ENCODE peak calls at places on chromosomes 3 and 15, in ten cellular contexts. D is CD4-positive, CD25-positive, alpha-beta regulatory T cell; V is GM23248; K is left ventricle myocardium inferior; O is adrenal gland; E is right atrium auricular region; S is psoas muscle; A is NT2/D1; W is neuronal stem cell; F is right cardiac atrium. H is an unnamed sample.

GRCh38 chr3:185727873-185728272 is 97.0 kb downstream of the IGF2BP2 start:
- DNase-seq in D (no peak), V (no peak), K (no peak), O (no peak), E (no peak), S (no peak), A (no peak), W (no peak), F (no peak), H (no peak)

GRCh38 chr15:63374686-63375520 is 6.7 kb downstream of the CA12 start:
- DNase-seq in D (no peak), V (peak; percentile 89), K (peak; percentile 31), O (no peak), E (peak; percentile 73), S (peak; percentile 48), A (no peak), W (no peak), F (no peak), H (no peak)

GRCh38 chr15:28936481-28936881 is 50.7 kb downstream of the APBA2 start:
- DNase-seq in D (no peak), V (no peak), K (no peak), O (no peak), E (no peak), S (no peak), A (no peak), W (no peak), F (no peak), H (no peak)

GRCh38 chr3:47491186-47491585 is 15.4 kb upstream of the SCAP start:
- DNase-seq in D (no peak), V (no peak), K (no peak), O (no peak), E (no peak), S (no peak), A (no peak), W (no peak), F (no peak), H (no peak)

GRCh38 chr15:29693225-29693624 is 129.0 kb downstream of the TJP1 start:
- DNase-seq in D (no peak), V (no peak), K (no peak), O (no peak), E (peak; percentile 43), S (no peak), A (no peak), W (no peak), F (no peak), H (no peak)

GRCh38 chr3:114067804-114068203 is 11.3 kb downstream of the QTRT2 start:
- DNase-seq in D (no peak), V (no peak), K (no peak), O (no peak), E (no peak), S (no peak), A (no peak), W (no peak), F (no peak), H (no peak)

GRCh38 chr3:69368129-69368741 is 17.7 kb downstream of the FRMD4B start:
- DNase-seq in D (no peak), V (no peak), K (no peak), O (no peak), E (no peak), S (no peak), A (no peak), W (no peak), F (no peak), H (no peak)

GRCh38 chr3:9064853-9065252 is 101.6 kb upstream of the RAD18 start:
- DNase-seq in D (no peak), V (peak; percentile 12), K (peak; percentile 44), O (no peak), E (no peak), S (no peak), A (no peak), W (no peak), F (no peak), H (no peak)

DNA sequence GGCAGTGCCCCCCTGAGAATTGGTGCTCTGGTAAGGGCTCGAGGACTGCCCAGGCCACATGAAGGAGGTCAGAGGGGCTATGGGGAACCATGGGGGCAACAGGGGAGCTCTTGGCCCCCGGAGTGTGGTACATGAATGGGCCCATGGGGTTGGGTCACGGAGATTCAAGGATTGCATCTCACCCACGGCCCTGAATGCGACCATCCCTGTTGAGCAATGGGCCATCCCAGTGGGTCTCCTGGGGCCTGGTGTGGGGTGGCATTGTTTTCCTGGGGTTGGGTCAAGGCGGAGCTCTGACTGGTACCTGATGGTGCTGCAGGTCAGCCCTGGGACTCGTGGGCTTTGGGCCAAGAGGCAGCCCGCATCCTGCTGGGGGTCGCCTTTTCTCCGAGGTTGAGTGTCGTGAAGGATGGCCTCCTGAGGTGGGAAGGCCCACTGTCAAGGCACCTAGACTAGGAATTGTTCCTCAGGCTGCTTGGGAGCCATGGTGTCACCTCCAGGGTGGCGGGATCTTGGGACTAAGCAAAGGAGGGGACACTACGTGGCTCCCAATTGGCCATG is 198.3 kb downstream of the UBE3A start:
- DNase-seq in D (no peak), V (no peak), K (peak; percentile 4), O (peak; percentile 1), E (no peak), S (peak; percentile 9), A (no peak), W (no peak), F (peak; percentile 24), H (no peak)
- H3K9me3 ChIP-seq in D (no peaks in the 10 kb centered on the region), V (no peaks in the 10 kb centered on the region), K (peaks cover 32% of the 10 kb centered on the region), O (no peaks in the 10 kb centered on the region), E (no peaks in the 10 kb centered on the region), S (no peaks in the 10 kb centered on the region), A (no peaks in the 10 kb centered on the region), W (peaks cover 52% of the 10 kb centered on the region), F (no peaks in the 10 kb centered on the region), H (peaks cover 11% of the 10 kb centered on the region)

GRCh38 chr15:56233549-56233948 is 10.1 kb downstream of the RFX7 start:
- DNase-seq in D (no peak), V (no peak), K (no peak), O (no peak), E (no peak), S (no peak), A (no peak), W (no peak), F (no peak), H (no peak)

GRCh38 chr15:56232058-56232457 is 11.6 kb downstream of the RFX7 start:
- DNase-seq in D (no peak), V (no peak), K (no peak), O (no peak), E (no peak), S (no peak), A (no peak), W (no peak), F (no peak), H (no peak)

GRCh38 chr15:56240390-56240789 is 3.3 kb downstream of the RFX7 start:
- DNase-seq in D (no peak), V (no peak), K (no peak), O (no peak), E (no peak), S (no peak), A (no peak), W (no peak), F (no peak), H (no peak)

GRCh38 chr15:56236197-56236596 is 7.5 kb downstream of the RFX7 start:
- DNase-seq in D (no peak), V (no peak), K (no peak), O (no peak), E (no peak), S (no peak), A (no peak), W (no peak), F (no peak), H (no peak)

DNA sequence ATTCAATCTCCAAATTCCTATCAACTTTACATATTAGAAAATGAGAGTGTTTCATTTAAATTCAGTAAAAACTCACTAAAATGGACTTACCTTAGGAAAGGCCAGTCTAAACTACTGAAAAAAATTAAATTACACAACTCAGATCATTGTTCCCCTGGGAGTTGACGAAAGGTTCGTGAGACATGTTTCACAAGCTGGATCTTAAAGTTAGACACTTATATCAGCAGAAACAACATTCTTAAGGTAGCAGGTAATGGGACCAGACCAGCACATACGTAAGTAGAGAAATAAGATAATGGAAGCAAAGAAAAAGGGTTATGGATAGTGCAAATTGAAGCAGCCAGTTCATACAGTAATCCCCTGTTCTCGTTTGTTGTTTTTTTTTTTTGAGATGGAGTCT is 8.9 kb downstream of the RFX7 start:
- DNase-seq in D (no peak), V (no peak), K (no peak), O (no peak), E (no peak), S (no peak), A (no peak), W (no peak), F (no peak), H (no peak)
- H3K9me3 ChIP-seq in D (peaks cover 32% of the 10 kb centered on the region), V (no peaks in the 10 kb centered on the region), K (peaks cover 21% of the 10 kb centered on the region), O (no peaks in the 10 kb centered on the region), E (peaks cover 3% of the 10 kb centered on the region), S (peaks cover 15% of the 10 kb centered on the region), A (peaks cover 53% of the 10 kb centered on the region), W (peaks cover 12% of the 10 kb centered on the region), F (peaks cover 6% of the 10 kb centered on the region), H (peaks cover 3% of the 10 kb centered on the region)

DNA sequence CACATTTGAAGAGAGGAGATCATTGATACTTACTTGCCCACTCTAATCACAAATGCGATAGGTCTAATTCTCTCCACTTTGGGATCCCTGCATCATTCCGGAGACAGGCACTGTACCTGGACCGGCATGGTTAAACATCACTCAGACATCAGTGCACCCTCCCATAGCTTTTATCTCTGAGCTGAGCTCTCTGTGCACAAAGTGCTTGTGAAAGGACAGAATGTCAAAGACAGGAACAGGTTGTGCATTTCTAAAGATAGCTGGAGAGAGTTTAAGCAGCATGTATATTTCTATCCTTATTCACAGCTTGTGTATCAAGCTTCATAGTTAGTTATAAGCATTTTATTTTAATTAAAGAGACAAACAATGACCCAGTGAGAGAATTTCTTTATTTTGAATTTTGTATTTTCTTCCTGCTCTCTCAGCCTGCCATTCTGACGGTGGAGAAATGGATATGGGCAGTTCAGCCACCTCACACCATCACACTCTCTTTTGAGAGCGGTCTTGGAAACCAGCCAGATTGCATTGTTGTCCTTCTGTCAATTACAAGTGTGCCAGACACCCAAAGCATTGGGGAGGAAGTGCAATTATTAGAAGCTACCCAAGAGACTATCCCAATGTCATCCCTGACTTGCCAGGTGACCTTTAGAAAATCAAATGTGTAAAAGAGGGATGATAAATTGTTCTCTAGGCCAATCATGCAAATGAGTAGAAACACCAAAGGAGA is 65.2 kb upstream of the CHL1 start:
- DNase-seq in D (no peak), V (no peak), K (no peak), O (no peak), E (no peak), S (no peak), A (no peak), W (no peak), F (no peak), H (no peak)
- H3K9me3 ChIP-seq in D (no peaks in the 10 kb centered on the region), V (no peaks in the 10 kb centered on the region), K (no peaks in the 10 kb centered on the region), O (no peaks in the 10 kb centered on the region), E (no peaks in the 10 kb centered on the region), S (no peaks in the 10 kb centered on the region), A (no peaks in the 10 kb centered on the region), W (no peaks in the 10 kb centered on the region), F (no peaks in the 10 kb centered on the region), H (peaks cover 8% of the 10 kb centered on the region)

GRCh38 chr15:31173790-31174450 is 72.4 kb upstream of the TRPM1 start:
- DNase-seq in D (no peak), V (no peak), K (no peak), O (no peak), E (peak; percentile 23), S (no peak), A (no peak), W (no peak), F (no peak), H (no peak)

GRCh38 chr15:31175484-31175883 is 74.0 kb upstream of the TRPM1 start:
- DNase-seq in D (no peak), V (no peak), K (no peak), O (no peak), E (peak; percentile 30), S (no peak), A (no peak), W (no peak), F (no peak), H (no peak)

GRCh38 chr15:31177936-31178335 is 76.4 kb upstream of the TRPM1 start:
- DNase-seq in D (no peak), V (no peak), K (no peak), O (no peak), E (peak; percentile 43), S (no peak), A (no peak), W (no peak), F (no peak), H (no peak)

GRCh38 chr15:31179683-31180082 is 78.2 kb upstream of the TRPM1 start:
- DNase-seq in D (no peak), V (no peak), K (no peak), O (no peak), E (no peak), S (no peak), A (no peak), W (no peak), F (no peak), H (no peak)

GRCh38 chr15:31178705-31179104 is 77.2 kb upstream of the TRPM1 start:
- DNase-seq in D (no peak), V (no peak), K (no peak), O (no peak), E (peak; percentile 32), S (no peak), A (no peak), W (no peak), F (no peak), H (no peak)
- H3K9me3 ChIP-seq in D (peaks cover 18% of the 10 kb centered on the region), V (no peaks in the 10 kb centered on the region), K (peaks cover 41% of the 10 kb centered on the region), O (no peaks in the 10 kb centered on the region), E (no peaks in the 10 kb centered on the region), S (no peaks in the 10 kb centered on the region), A (peaks cover 6% of the 10 kb centered on the region), W (no peaks in the 10 kb centered on the region), F (no peaks in the 10 kb centered on the region), H (no peaks in the 10 kb centered on the region)

H was measured in iPS DF 6.9.